ENCODE peak calls at places on chromosome 16, in nine cellular contexts. J is GM12891; G is EL; O is LHCN-M2; P is myocyte; L is AG08395; Y is Right ventricle myocardium superior; U is stimulated activated CD4-positive, alpha-beta T cell treated with anti-CD3 and anti-CD28 coated beads, TNF-alpha, amount 100 ng/mL, for 24 hours; A is WTC11. M is an unnamed sample.

GRCh38 chr16:88453621-88454314 is 688 bp downstream of the ZFPM1 start:
- DNase-seq in O (no peak), J (no peak), U (peak), L (no peak), P (peak), G (peak), Y (no peak), A (no peak), M (peak)

GRCh38 chr16:82580293-82580900 is 46.4 kb upstream of the CDH13 start:
- DNase-seq in L (peak), G (peak), U (no peak), Y (no peak), P (peak), J (no peak), A (peak), O (peak), M (no peak)

GRCh38 chr16:71287903-71288302 is 1.3 kb downstream of the CMTR2 start:
- DNase-seq in O (no peak), J (no peak), G (no peak), A (no peak), Y (no peak), U (no peak), P (peak), L (no peak), M (no peak)

GRCh38 chr16:12247811-12248210 is 271.3 kb downstream of the SNX29 start:
- DNase-seq in G (no peak), J (no peak), P (no peak), Y (no peak), O (no peak), U (no peak), L (no peak), A (no peak), M (no peak)

GRCh38 chr16:8565498-8565897 is 24.8 kb downstream of the TMEM114 start:
- DNase-seq in G (no peak), Y (no peak), J (no peak), A (peak), O (no peak), P (no peak), L (no peak), U (no peak), M (no peak)

GRCh38 chr16:65274576-65274975 is 152.7 kb upstream of the CDH11 start:
- DNase-seq in L (peak), P (no peak), O (no peak), Y (no peak), A (no peak), U (no peak), G (no peak), J (no peak), M (no peak)

GRCh38 chr16:53132406-53132805 is 77.6 kb downstream of the CHD9 start:
- DNase-seq in J (no peak), L (no peak), O (peak), U (no peak), Y (no peak), P (no peak), A (no peak), G (no peak), M (no peak)

GRCh38 chr16:8936421-8936820 is 27.3 kb downstream of the USP7 start:
- DNase-seq in A (peak), O (peak), L (peak), U (peak), P (peak), J (no peak), G (peak), Y (no peak), M (peak)

GRCh38 chr16:19284207-19284606 is 1.3 kb upstream of the CLEC19A start:
- DNase-seq in Y (no peak), G (peak), L (no peak), J (no peak), P (peak), A (no peak), U (no peak), O (peak), M (no peak)

GRCh38 chr16:67857547-67858233 is 10.2 kb upstream of the CENPT start:
- DNase-seq in Y (peak), U (no peak), J (no peak), L (peak), A (peak), G (peak), P (peak), O (peak), M (no peak)